ENCODE peak calls at places on chromosomes 3 and 15, in eight cellular contexts. One of them, this sample, is unnamed.

GRCh38 chr3:119937229-119937628 is 155.3 kb downstream of the NR1I2 start:
- DNase-seq in CD4-positive, alpha-beta T cell: no peak
- DNase-seq in MCF 10A: no peak
- DNase-seq in tibial artery: no peak
- DNase-seq in cardiac fibroblast: peak
- DNase-seq in H9: no peak
- DNase-seq in A549: no peak
- DNase-seq in GM12865: peak
- DNase-seq in this sample: no peak

GRCh38 chr3:143727391-143727790 is 120.9 kb downstream of the SLC9A9 start:
- DNase-seq in H9: no peak
- DNase-seq in tibial artery: no peak
- DNase-seq in GM12865: no peak
- DNase-seq in MCF 10A: no peak
- DNase-seq in cardiac fibroblast: peak
- DNase-seq in A549: no peak
- DNase-seq in CD4-positive, alpha-beta T cell: no peak
- DNase-seq in this sample: no peak

GRCh38 chr15:62896380-62896866 is 146.1 kb upstream of the TPM1 start:
- DNase-seq in A549: peak
- DNase-seq in tibial artery: no peak
- DNase-seq in GM12865: no peak
- DNase-seq in MCF 10A: peak
- DNase-seq in H9: no peak
- DNase-seq in cardiac fibroblast: no peak
- DNase-seq in CD4-positive, alpha-beta T cell: no peak
- DNase-seq in this sample: no peak

GRCh38 chr15:50134524-50135024 is 15.5 kb upstream of the ATP8B4 start:
- DNase-seq in cardiac fibroblast: peak
- DNase-seq in A549: peak
- DNase-seq in MCF 10A: peak
- DNase-seq in tibial artery: no peak
- DNase-seq in GM12865: no peak
- DNase-seq in H9: no peak
- DNase-seq in CD4-positive, alpha-beta T cell: no peak
- DNase-seq in this sample: no peak

GRCh38 chr15:66212471-66212870 is 41.1 kb downstream of the MEGF11 start:
- DNase-seq in H9: no peak
- DNase-seq in cardiac fibroblast: no peak
- DNase-seq in MCF 10A: no peak
- DNase-seq in CD4-positive, alpha-beta T cell: no peak
- DNase-seq in GM12865: no peak
- DNase-seq in tibial artery: no peak
- DNase-seq in A549: no peak
- DNase-seq in this sample: peak

GRCh38 chr3:154786724-154787123 is 293.4 kb upstream of the MME start:
- DNase-seq in A549: no peak
- DNase-seq in MCF 10A: no peak
- DNase-seq in GM12865: no peak
- DNase-seq in tibial artery: no peak
- DNase-seq in H9: no peak
- DNase-seq in CD4-positive, alpha-beta T cell: no peak
- DNase-seq in cardiac fibroblast: peak
- DNase-seq in this sample: no peak

GRCh38 chr3:48715179-48715800 is 1.7 kb downstream of the IP6K2 start:
- DNase-seq in A549: no peak
- DNase-seq in MCF 10A: peak
- DNase-seq in GM12865: no peak
- DNase-seq in tibial artery: no peak
- DNase-seq in H9: no peak
- DNase-seq in CD4-positive, alpha-beta T cell: no peak
- DNase-seq in cardiac fibroblast: peak
- DNase-seq in this sample: no peak

GRCh38 chr3:5115506-5116162 is 6.5 kb upstream of the ARL8B start:
- DNase-seq in cardiac fibroblast: no peak
- DNase-seq in MCF 10A: no peak
- DNase-seq in H9: no peak
- DNase-seq in CD4-positive, alpha-beta T cell: no peak
- DNase-seq in A549: no peak
- DNase-seq in GM12865: peak
- DNase-seq in tibial artery: no peak
- DNase-seq in this sample: no peak

GRCh38 chr3:88742066-88742465 is 365.4 kb upstream of the EPHA3 start:
- DNase-seq in GM12865: no peak
- DNase-seq in A549: no peak
- DNase-seq in cardiac fibroblast: no peak
- DNase-seq in tibial artery: no peak
- DNase-seq in H9: no peak
- DNase-seq in MCF 10A: peak
- DNase-seq in CD4-positive, alpha-beta T cell: no peak
- DNase-seq in this sample: no peak

DNA sequence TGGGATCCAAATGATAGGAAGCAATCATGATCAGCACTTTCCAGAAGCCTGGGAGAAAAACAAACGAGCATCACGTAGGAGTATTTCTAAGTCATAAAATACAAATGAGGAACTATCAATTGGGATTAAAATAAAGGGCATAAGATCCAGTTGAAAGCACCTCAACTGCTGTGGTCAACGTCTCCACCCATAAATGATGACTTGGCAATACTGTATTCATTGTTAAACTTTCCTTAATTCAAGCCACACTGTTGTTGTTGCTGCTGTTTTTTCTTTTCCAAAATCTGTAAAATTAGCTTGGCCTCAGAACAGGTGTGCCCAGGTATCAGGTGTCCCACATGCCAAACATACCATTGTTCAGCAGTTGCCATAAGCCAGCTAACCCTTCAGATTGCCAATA is 395.8 kb downstream of the NTRK3 start:
- DNase-seq in cardiac fibroblast: no peak
- DNase-seq in A549: no peak
- DNase-seq in GM12865: no peak
- DNase-seq in CD4-positive, alpha-beta T cell: no peak
- DNase-seq in tibial artery: no peak
- DNase-seq in MCF 10A: no peak
- DNase-seq in H9: no peak
- DNase-seq in this sample: no peak
- TF ChIP-seq CTCF in cardiac fibroblast: no peak
- TF ChIP-seq CTCF in A549: no peak
- TF ChIP-seq CTCF in GM12865: no peak
- TF ChIP-seq CTCF in CD4-positive, alpha-beta T cell: no peak
- TF ChIP-seq CTCF in tibial artery: no peak
- TF ChIP-seq CTCF in MCF 10A: no peak
- TF ChIP-seq CTCF in H9: no peak
- TF ChIP-seq CTCF in this sample: no peak

GRCh38 chr3:84772841-84773240 is 185.9 kb upstream of the CADM2 start:
- DNase-seq in CD4-positive, alpha-beta T cell: no peak
- DNase-seq in MCF 10A: peak
- DNase-seq in tibial artery: no peak
- DNase-seq in A549: no peak
- DNase-seq in H9: no peak
- DNase-seq in GM12865: no peak
- DNase-seq in cardiac fibroblast: no peak
- DNase-seq in this sample: no peak
- TF ChIP-seq CTCF in CD4-positive, alpha-beta T cell: no peak
- TF ChIP-seq CTCF in MCF 10A: no peak
- TF ChIP-seq CTCF in tibial artery: no peak
- TF ChIP-seq CTCF in A549: no peak
- TF ChIP-seq CTCF in H9: peak
- TF ChIP-seq CTCF in GM12865: no peak
- TF ChIP-seq CTCF in cardiac fibroblast: no peak
- TF ChIP-seq CTCF in this sample: peak

DNA sequence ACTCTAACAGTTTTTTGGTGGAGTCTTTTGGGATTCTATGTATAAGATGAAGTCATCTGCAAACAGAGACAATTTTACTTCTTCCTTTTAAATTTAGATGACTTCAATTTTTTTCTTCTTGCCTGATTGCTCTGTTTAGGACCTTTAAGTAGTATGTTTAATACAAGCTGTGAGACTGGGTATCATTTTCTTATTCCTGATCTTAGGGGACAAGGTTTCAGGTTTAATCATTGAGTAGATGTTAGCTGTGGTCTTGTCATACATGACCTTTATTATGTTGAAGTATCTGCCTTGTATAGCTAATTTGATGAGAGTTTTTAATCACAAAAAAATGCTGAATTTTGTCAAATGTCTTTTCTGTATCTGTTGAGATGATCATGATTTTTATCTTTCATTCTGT is 20.6 kb downstream of the GRM2 start:
- DNase-seq in GM12865: no peak
- DNase-seq in MCF 10A: no peak
- DNase-seq in tibial artery: no peak
- DNase-seq in H9: no peak
- DNase-seq in CD4-positive, alpha-beta T cell: no peak
- DNase-seq in cardiac fibroblast: no peak
- DNase-seq in A549: no peak
- DNase-seq in this sample: no peak
- TF ChIP-seq CTCF in GM12865: no peak
- TF ChIP-seq CTCF in MCF 10A: no peak
- TF ChIP-seq CTCF in tibial artery: no peak
- TF ChIP-seq CTCF in H9: no peak
- TF ChIP-seq CTCF in CD4-positive, alpha-beta T cell: no peak
- TF ChIP-seq CTCF in cardiac fibroblast: no peak
- TF ChIP-seq CTCF in A549: no peak
- TF ChIP-seq CTCF in this sample: no peak

GRCh38 chr3:45940781-45941365 is 2.4 kb upstream of the CXCR6 start:
- DNase-seq in CD4-positive, alpha-beta T cell: no peak
- DNase-seq in MCF 10A: no peak
- DNase-seq in H9: no peak
- DNase-seq in GM12865: no peak
- DNase-seq in cardiac fibroblast: no peak
- DNase-seq in tibial artery: no peak
- DNase-seq in A549: no peak
- DNase-seq in this sample: no peak
- TF ChIP-seq CTCF in CD4-positive, alpha-beta T cell: no peak
- TF ChIP-seq CTCF in MCF 10A: no peak
- TF ChIP-seq CTCF in H9: no peak
- TF ChIP-seq CTCF in GM12865: no peak
- TF ChIP-seq CTCF in cardiac fibroblast: no peak
- TF ChIP-seq CTCF in tibial artery: no peak
- TF ChIP-seq CTCF in A549: no peak
- TF ChIP-seq CTCF in this sample: no peak

GRCh38 chr3:155978324-155978723 is 107.9 kb downstream of the GMPS start:
- DNase-seq in A549: no peak
- DNase-seq in cardiac fibroblast: no peak
- DNase-seq in MCF 10A: peak
- DNase-seq in tibial artery: no peak
- DNase-seq in CD4-positive, alpha-beta T cell: no peak
- DNase-seq in H9: no peak
- DNase-seq in GM12865: no peak
- DNase-seq in this sample: no peak
- TF ChIP-seq CTCF in A549: peak
- TF ChIP-seq CTCF in cardiac fibroblast: peak
- TF ChIP-seq CTCF in MCF 10A: peak
- TF ChIP-seq CTCF in tibial artery: no peak
- TF ChIP-seq CTCF in CD4-positive, alpha-beta T cell: no peak
- TF ChIP-seq CTCF in H9: peak
- TF ChIP-seq CTCF in GM12865: no peak
- TF ChIP-seq CTCF in this sample: peak